ENCODE peak calls at places on chromosome 18, in four cellular contexts. L, H, T and A are unnamed samples.

GRCh38 chr18:58314284-58314683 is 270.3 kb downstream of the NEDD4L start:
- DNase-seq in L (peak), H (peak), T (no peak), A (peak)

GRCh38 chr18:53605198-53605597 is 619.3 kb downstream of the MBD2 start:
- DNase-seq in L (no peak), T (no peak), H (no peak), A (no peak)

GRCh38 chr18:382423-382984 is 114.7 kb upstream of the THOC1 start:
- DNase-seq in L (no peak), H (no peak), T (no peak), A (no peak)

GRCh38 chr18:25787281-25787680 is 303.1 kb downstream of the SS18 start:
- DNase-seq in L (no peak), T (no peak), H (no peak), A (no peak)

GRCh38 chr18:21241224-21242131 is 554 bp upstream of the GREB1L start:
- DNase-seq in H (no peak), T (peak), L (no peak), A (peak)

GRCh38 chr18:37520508-37520907 is 45.1 kb downstream of the CELF4 start:
- DNase-seq in H (no peak), T (no peak), L (no peak), A (no peak)

GRCh38 chr18:73824684-73825083 is 322.9 kb downstream of the FBXO15 start:
- DNase-seq in L (no peak), T (no peak), H (no peak), A (no peak)

GRCh38 chr18:26650310-26651285 is 102.2 kb upstream of the KCTD1 start:
- DNase-seq in L (peak), H (no peak), T (no peak), A (no peak)

GRCh38 chr18:79496978-79497637 is 101.4 kb downstream of the NFATC1 start:
- DNase-seq in L (peak), T (no peak), H (peak), A (peak)

GRCh38 chr18:26902296-26902695 is 36.8 kb upstream of the AQP4 start:
- DNase-seq in H (no peak), L (peak), T (no peak), A (no peak)

GRCh38 chr18:55088000-55088401 is 128.7 kb upstream of the CCDC68 start:
- DNase-seq in T (no peak), L (no peak), H (no peak), A (no peak)

GRCh38 chr18:30406728-30407127 is 635.8 kb downstream of the DSC3 start:
- DNase-seq in L (no peak), T (no peak), H (peak), A (no peak)

GRCh38 chr18:37582306-37582705 is 16.7 kb upstream of the CELF4 start:
- DNase-seq in L (peak), H (no peak), T (no peak), A (no peak)

GRCh38 chr18:35508746-35509338 is 11.1 kb upstream of the INO80C start:
- DNase-seq in L (no peak), H (no peak), T (no peak), A (no peak)

GRCh38 chr18:28175930-28176673 is 828 bp downstream of the CDH2 start:
- DNase-seq in T (peak), L (no peak), H (peak), A (peak)

GRCh38 chr18:24120676-24121075 is 18.2 kb upstream of the CABYR start:
- DNase-seq in L (no peak), T (no peak), H (no peak), A (no peak)

GRCh38 chr18:22538463-22538862 is 120.7 kb upstream of the CTAGE1 start:
- DNase-seq in T (no peak), L (no peak), H (no peak), A (no peak)

GRCh38 chr18:27996792-27997191 is 180.1 kb downstream of the CDH2 start:
- DNase-seq in T (no peak), H (peak), L (no peak), A (peak)

GRCh38 chr18:27298215-27298804 is 113.2 kb upstream of the CHST9 start:
- DNase-seq in L (no peak), H (no peak), T (peak), A (no peak)